ENCODE peak calls at places on chromosomes 6 and 20, in four cellular contexts. One of them, this sample, is unnamed.

GRCh38 chr6:21625642-21626041 is 32.1 kb downstream of the SOX4 start:
- DNase-seq in T-helper 2 cell: no peak
- DNase-seq in mesenteric fat pad: no peak
- DNase-seq in AG08396: no peak
- DNase-seq in this sample: no peak

GRCh38 chr20:6704132-6704861 is 63.2 kb upstream of the BMP2 start:
- DNase-seq in T-helper 2 cell: no peak
- DNase-seq in mesenteric fat pad: no peak
- DNase-seq in AG08396: peak; percentile 60
- DNase-seq in this sample: no peak

GRCh38 chr6:46985943-46986342 is 56.2 kb downstream of the ADGRF1 start:
- DNase-seq in T-helper 2 cell: no peak
- DNase-seq in mesenteric fat pad: no peak
- DNase-seq in AG08396: no peak
- DNase-seq in this sample: no peak

GRCh38 chr20:8940311-8940710 is 128.6 kb upstream of the PLCB4 start:
- DNase-seq in T-helper 2 cell: no peak
- DNase-seq in mesenteric fat pad: no peak
- DNase-seq in AG08396: peak; percentile 45
- DNase-seq in this sample: no peak

GRCh38 chr6:89368107-89368506 is 15.6 kb upstream of the UBE2J1 start:
- DNase-seq in T-helper 2 cell: peak; percentile 56
- DNase-seq in mesenteric fat pad: no peak
- DNase-seq in AG08396: peak; percentile 51
- DNase-seq in this sample: no peak

GRCh38 chr6:158805698-158806373 is 13.3 kb downstream of the EZR start:
- DNase-seq in T-helper 2 cell: peak; percentile 38
- DNase-seq in mesenteric fat pad: no peak
- DNase-seq in AG08396: no peak
- DNase-seq in this sample: no peak

GRCh38 chr6:35727935-35728662 is 8.7 kb upstream of the ARMC12 start:
- DNase-seq in T-helper 2 cell: peak; percentile 98
- DNase-seq in mesenteric fat pad: peak; percentile 98
- DNase-seq in AG08396: peak; percentile 95
- DNase-seq in this sample: peak; percentile 81

GRCh38 chr20:51500311-51500710 is 42.2 kb downstream of the NFATC2 start:
- DNase-seq in T-helper 2 cell: peak; percentile 91
- DNase-seq in mesenteric fat pad: peak; percentile 4
- DNase-seq in AG08396: no peak
- DNase-seq in this sample: no peak

GRCh38 chr6:157764346-157765068 is 58.5 kb upstream of the SNX9 start:
- DNase-seq in T-helper 2 cell: peak; percentile 95
- DNase-seq in mesenteric fat pad: no peak
- DNase-seq in AG08396: peak; percentile 88
- DNase-seq in this sample: peak; percentile 99

GRCh38 chr20:33803921-33804337 is 7.2 kb upstream of the CHMP4B start:
- DNase-seq in T-helper 2 cell: no peak
- DNase-seq in mesenteric fat pad: no peak
- DNase-seq in AG08396: peak; percentile 61
- DNase-seq in this sample: no peak

GRCh38 chr20:49894073-49894470 is 21.3 kb downstream of the SPATA2 start:
- DNase-seq in T-helper 2 cell: peak; percentile 74
- DNase-seq in mesenteric fat pad: no peak
- DNase-seq in AG08396: no peak
- DNase-seq in this sample: no peak

GRCh38 chr6:152575186-152575585 is 62.0 kb downstream of the SYNE1 start:
- DNase-seq in T-helper 2 cell: no peak
- DNase-seq in mesenteric fat pad: no peak
- DNase-seq in AG08396: no peak
- DNase-seq in this sample: no peak

GRCh38 chr6:92708945-92709344 is 710.4 kb downstream of the EPHA7 start:
- DNase-seq in T-helper 2 cell: no peak
- DNase-seq in mesenteric fat pad: no peak
- DNase-seq in AG08396: no peak
- DNase-seq in this sample: no peak

GRCh38 chr20:1992359-1992758 is 1.5 kb downstream of the PDYN start:
- DNase-seq in T-helper 2 cell: no peak
- DNase-seq in mesenteric fat pad: no peak
- DNase-seq in AG08396: no peak
- DNase-seq in this sample: no peak

GRCh38 chr6:17831135-17831534 is 124.4 kb upstream of the NUP153 start:
- DNase-seq in T-helper 2 cell: no peak
- DNase-seq in mesenteric fat pad: no peak
- DNase-seq in AG08396: peak; percentile 55
- DNase-seq in this sample: no peak

GRCh38 chr6:111803804-111804203 is 69.4 kb downstream of the FYN start:
- DNase-seq in T-helper 2 cell: peak; percentile 50
- DNase-seq in mesenteric fat pad: no peak
- DNase-seq in AG08396: no peak
- DNase-seq in this sample: no peak

GRCh38 chr6:107666084-107666981 is 157.8 kb downstream of the SCML4 start:
- DNase-seq in T-helper 2 cell: no peak
- DNase-seq in mesenteric fat pad: no peak
- DNase-seq in AG08396: no peak
- DNase-seq in this sample: no peak

GRCh38 chr20:5569021-5569420 is 181.2 kb upstream of the SHLD1 start:
- DNase-seq in T-helper 2 cell: peak; percentile 62
- DNase-seq in mesenteric fat pad: no peak
- DNase-seq in AG08396: no peak
- DNase-seq in this sample: peak; percentile 9

GRCh38 chr6:135267085-135267484 is 86.0 kb downstream of the MYB start:
- DNase-seq in T-helper 2 cell: no peak
- DNase-seq in mesenteric fat pad: no peak
- DNase-seq in AG08396: no peak
- DNase-seq in this sample: no peak

GRCh38 chr20:4633780-4634179 is 87.9 kb upstream of the PRND start:
- DNase-seq in T-helper 2 cell: no peak
- DNase-seq in mesenteric fat pad: no peak
- DNase-seq in AG08396: peak; percentile 57
- DNase-seq in this sample: no peak

GRCh38 chr20:57616143-57616951 is 3.9 kb downstream of the ZBP1 start:
- DNase-seq in T-helper 2 cell: no peak
- DNase-seq in mesenteric fat pad: no peak
- DNase-seq in AG08396: no peak
- DNase-seq in this sample: no peak

GRCh38 chr6:132425176-132425575 is 23.9 kb upstream of the MOXD1 start:
- DNase-seq in T-helper 2 cell: no peak
- DNase-seq in mesenteric fat pad: no peak
- DNase-seq in AG08396: no peak
- DNase-seq in this sample: no peak

GRCh38 chr6:157236040-157236725 is 87.1 kb downstream of the TMEM242 start:
- DNase-seq in T-helper 2 cell: no peak
- DNase-seq in mesenteric fat pad: no peak
- DNase-seq in AG08396: no peak
- DNase-seq in this sample: no peak

GRCh38 chr20:7159903-7160302 is 392.4 kb downstream of the BMP2 start:
- DNase-seq in T-helper 2 cell: no peak
- DNase-seq in mesenteric fat pad: no peak
- DNase-seq in AG08396: no peak
- DNase-seq in this sample: no peak